ENCODE peak calls at places on chromosomes 3 and 15, in nine cellular contexts. One of them, this sample, is unnamed.

GRCh38 chr3:153469162-153469561 is 307.1 kb downstream of the RAP2B start:
- DNase-seq in hepatocyte: no peak
- DNase-seq in Panc1: no peak
- DNase-seq in colonic mucosa: no peak
- DNase-seq in AG10803: no peak
- DNase-seq in CD8-positive, alpha-beta T cell: no peak
- DNase-seq in astrocyte of the cerebellum: no peak
- DNase-seq in psoas muscle: no peak
- DNase-seq in neural progenitor cell: no peak
- DNase-seq in this sample: no peak

GRCh38 chr3:195551381-195551978 is 8.4 kb upstream of the PPP1R2 start:
- DNase-seq in hepatocyte: no peak
- DNase-seq in Panc1: no peak
- DNase-seq in colonic mucosa: peak; percentile 54
- DNase-seq in AG10803: no peak
- DNase-seq in CD8-positive, alpha-beta T cell: no peak
- DNase-seq in astrocyte of the cerebellum: no peak
- DNase-seq in psoas muscle: no peak
- DNase-seq in neural progenitor cell: no peak
- DNase-seq in this sample: no peak

GRCh38 chr15:48400086-48400485 is 68.9 kb downstream of the DUT start:
- DNase-seq in hepatocyte: no peak
- DNase-seq in Panc1: no peak
- DNase-seq in colonic mucosa: no peak
- DNase-seq in AG10803: peak; percentile 90
- DNase-seq in CD8-positive, alpha-beta T cell: no peak
- DNase-seq in astrocyte of the cerebellum: no peak
- DNase-seq in psoas muscle: no peak
- DNase-seq in neural progenitor cell: no peak
- DNase-seq in this sample: no peak

GRCh38 chr15:68310811-68311463 is 33.4 kb downstream of the FEM1B start:
- DNase-seq in hepatocyte: no peak
- DNase-seq in Panc1: no peak
- DNase-seq in colonic mucosa: peak; percentile 9
- DNase-seq in AG10803: no peak
- DNase-seq in CD8-positive, alpha-beta T cell: no peak
- DNase-seq in astrocyte of the cerebellum: no peak
- DNase-seq in psoas muscle: no peak
- DNase-seq in neural progenitor cell: no peak
- DNase-seq in this sample: no peak

GRCh38 chr15:81106560-81106959 is 27.5 kb upstream of the CFAP161 start:
- DNase-seq in hepatocyte: peak; percentile 70
- DNase-seq in Panc1: peak; percentile 60
- DNase-seq in colonic mucosa: peak; percentile 45
- DNase-seq in AG10803: peak; percentile 88
- DNase-seq in CD8-positive, alpha-beta T cell: peak; percentile 32
- DNase-seq in astrocyte of the cerebellum: peak; percentile 55
- DNase-seq in psoas muscle: peak; percentile 28
- DNase-seq in neural progenitor cell: peak; percentile 58
- DNase-seq in this sample: peak; percentile 65

GRCh38 chr3:16311960-16312451 is 47.0 kb downstream of the OXNAD1 start:
- DNase-seq in hepatocyte: no peak
- DNase-seq in Panc1: no peak
- DNase-seq in colonic mucosa: no peak
- DNase-seq in AG10803: peak; percentile 55
- DNase-seq in CD8-positive, alpha-beta T cell: peak; percentile 61
- DNase-seq in astrocyte of the cerebellum: peak; percentile 18
- DNase-seq in psoas muscle: peak; percentile 55
- DNase-seq in neural progenitor cell: no peak
- DNase-seq in this sample: no peak

GRCh38 chr3:133841196-133841595 is 35.6 kb downstream of the SRPRB start:
- DNase-seq in hepatocyte: no peak
- DNase-seq in Panc1: no peak
- DNase-seq in colonic mucosa: no peak
- DNase-seq in AG10803: no peak
- DNase-seq in CD8-positive, alpha-beta T cell: no peak
- DNase-seq in astrocyte of the cerebellum: no peak
- DNase-seq in psoas muscle: no peak
- DNase-seq in neural progenitor cell: no peak
- DNase-seq in this sample: no peak

GRCh38 chr3:142279965-142280590 is 54.7 kb upstream of the GK5 start:
- DNase-seq in hepatocyte: peak; percentile 84
- DNase-seq in Panc1: peak; percentile 57
- DNase-seq in colonic mucosa: peak; percentile 56
- DNase-seq in AG10803: peak; percentile 82
- DNase-seq in CD8-positive, alpha-beta T cell: peak; percentile 38
- DNase-seq in astrocyte of the cerebellum: peak; percentile 40
- DNase-seq in psoas muscle: no peak
- DNase-seq in neural progenitor cell: peak; percentile 77
- DNase-seq in this sample: peak; percentile 64

GRCh38 chr3:14879161-14879888 is 60.6 kb downstream of the FGD5 start:
- DNase-seq in hepatocyte: peak; percentile 30
- DNase-seq in Panc1: no peak
- DNase-seq in colonic mucosa: peak; percentile 56
- DNase-seq in AG10803: no peak
- DNase-seq in CD8-positive, alpha-beta T cell: peak; percentile 35
- DNase-seq in astrocyte of the cerebellum: no peak
- DNase-seq in psoas muscle: peak; percentile 19
- DNase-seq in neural progenitor cell: no peak
- DNase-seq in this sample: no peak

GRCh38 chr3:137263982-137264777 is 306.4 kb downstream of the IL20RB start:
- DNase-seq in hepatocyte: peak; percentile 32
- DNase-seq in Panc1: no peak
- DNase-seq in colonic mucosa: peak; percentile 22
- DNase-seq in AG10803: no peak
- DNase-seq in CD8-positive, alpha-beta T cell: no peak
- DNase-seq in astrocyte of the cerebellum: no peak
- DNase-seq in psoas muscle: peak; percentile 21
- DNase-seq in neural progenitor cell: peak; percentile 35
- DNase-seq in this sample: no peak

GRCh38 chr15:74307827-74308642 is 59.4 kb downstream of the CYP11A1 start:
- DNase-seq in hepatocyte: peak; percentile 70
- DNase-seq in Panc1: no peak
- DNase-seq in colonic mucosa: peak; percentile 42
- DNase-seq in AG10803: peak; percentile 64
- DNase-seq in CD8-positive, alpha-beta T cell: peak; percentile 22
- DNase-seq in astrocyte of the cerebellum: peak; percentile 43
- DNase-seq in psoas muscle: no peak
- DNase-seq in neural progenitor cell: peak; percentile 87
- DNase-seq in this sample: peak; percentile 17

GRCh38 chr15:67174446-67174845 is 80.0 kb downstream of the AAGAB start:
- DNase-seq in hepatocyte: no peak
- DNase-seq in Panc1: no peak
- DNase-seq in colonic mucosa: no peak
- DNase-seq in AG10803: no peak
- DNase-seq in CD8-positive, alpha-beta T cell: no peak
- DNase-seq in astrocyte of the cerebellum: no peak
- DNase-seq in psoas muscle: no peak
- DNase-seq in neural progenitor cell: no peak
- DNase-seq in this sample: no peak

GRCh38 chr15:67173786-67174185 is 80.7 kb downstream of the AAGAB start:
- DNase-seq in hepatocyte: no peak
- DNase-seq in Panc1: no peak
- DNase-seq in colonic mucosa: no peak
- DNase-seq in AG10803: no peak
- DNase-seq in CD8-positive, alpha-beta T cell: no peak
- DNase-seq in astrocyte of the cerebellum: no peak
- DNase-seq in psoas muscle: no peak
- DNase-seq in neural progenitor cell: no peak
- DNase-seq in this sample: no peak

GRCh38 chr15:67175643-67176071 is 78.8 kb downstream of the AAGAB start:
- DNase-seq in hepatocyte: peak; percentile 55
- DNase-seq in Panc1: no peak
- DNase-seq in colonic mucosa: no peak
- DNase-seq in AG10803: peak; percentile 85
- DNase-seq in CD8-positive, alpha-beta T cell: no peak
- DNase-seq in astrocyte of the cerebellum: no peak
- DNase-seq in psoas muscle: peak; percentile 60
- DNase-seq in neural progenitor cell: no peak
- DNase-seq in this sample: peak; percentile 61

GRCh38 chr15:67176195-67176971 is 78.1 kb downstream of the AAGAB start:
- DNase-seq in hepatocyte: peak; percentile 63
- DNase-seq in Panc1: no peak
- DNase-seq in colonic mucosa: no peak
- DNase-seq in AG10803: no peak
- DNase-seq in CD8-positive, alpha-beta T cell: no peak
- DNase-seq in astrocyte of the cerebellum: no peak
- DNase-seq in psoas muscle: peak; percentile 60
- DNase-seq in neural progenitor cell: peak; percentile 57
- DNase-seq in this sample: no peak

DNA sequence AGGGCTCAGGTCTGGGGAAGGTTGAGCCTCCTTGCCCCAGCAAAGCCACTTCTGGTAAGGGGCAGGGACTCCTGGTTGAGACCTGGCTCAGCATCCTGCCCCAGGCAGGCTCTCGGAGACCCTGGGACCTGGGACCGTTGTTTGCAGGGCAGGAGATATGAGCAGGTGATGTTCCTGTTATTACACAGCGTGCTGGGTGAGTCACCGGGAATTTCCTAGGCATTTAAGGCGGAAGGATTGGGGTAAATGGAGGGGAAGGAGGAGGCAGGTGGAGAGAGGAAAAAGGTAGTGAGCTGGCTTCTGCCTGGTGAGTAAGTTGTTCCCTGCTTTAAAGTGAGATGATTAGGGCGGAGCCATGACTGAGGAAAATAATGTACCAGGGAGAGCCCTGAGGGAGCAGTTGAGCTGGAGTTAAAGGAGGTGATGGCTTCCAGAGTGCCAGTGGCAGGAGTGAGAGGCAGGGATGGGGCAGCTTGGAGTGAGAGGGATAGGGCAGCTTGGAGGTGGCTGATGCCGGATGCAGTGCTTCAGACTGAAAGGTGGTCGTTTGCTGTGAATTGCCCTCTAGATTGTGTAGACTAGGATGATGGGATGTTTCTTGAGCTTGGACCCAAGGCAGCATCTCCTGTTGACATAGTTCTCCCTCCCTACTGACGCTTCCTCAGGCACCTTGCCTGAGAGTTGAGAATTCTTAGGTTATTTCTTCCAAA is 79.4 kb downstream of the AAGAB start:
- DNase-seq in hepatocyte: peak; percentile 66
- DNase-seq in Panc1: peak; percentile 78
- DNase-seq in colonic mucosa: peak; percentile 55
- DNase-seq in AG10803: no peak
- DNase-seq in CD8-positive, alpha-beta T cell: no peak
- DNase-seq in astrocyte of the cerebellum: no peak
- DNase-seq in psoas muscle: no peak
- DNase-seq in neural progenitor cell: no peak
- DNase-seq in this sample: no peak
- H3K4me3 ChIP-seq in hepatocyte: no peak overlapping the region
- H3K4me3 ChIP-seq in Panc1: no peak overlapping the region
- H3K4me3 ChIP-seq in colonic mucosa: no peak overlapping the region
- H3K4me3 ChIP-seq in AG10803: no peak overlapping the region
- H3K4me3 ChIP-seq in CD8-positive, alpha-beta T cell: no peak overlapping the region
- H3K4me3 ChIP-seq in astrocyte of the cerebellum: no peak overlapping the region
- H3K4me3 ChIP-seq in psoas muscle: no peak overlapping the region
- H3K4me3 ChIP-seq in neural progenitor cell: no peak overlapping the region
- H3K4me3 ChIP-seq in this sample: no peak overlapping the region

GRCh38 chr3:144585408-144585807 is 613.8 kb downstream of the DIPK2A start:
- DNase-seq in hepatocyte: no peak
- DNase-seq in Panc1: no peak
- DNase-seq in colonic mucosa: no peak
- DNase-seq in AG10803: no peak
- DNase-seq in CD8-positive, alpha-beta T cell: no peak
- DNase-seq in astrocyte of the cerebellum: no peak
- DNase-seq in psoas muscle: no peak
- DNase-seq in neural progenitor cell: peak; percentile 2
- DNase-seq in this sample: no peak
- TF ChIP-seq CTCF in hepatocyte: no peak
- TF ChIP-seq CTCF in Panc1: no peak
- TF ChIP-seq CTCF in colonic mucosa: no peak
- TF ChIP-seq CTCF in AG10803: no peak
- TF ChIP-seq CTCF in CD8-positive, alpha-beta T cell: no peak
- TF ChIP-seq CTCF in astrocyte of the cerebellum: no peak
- TF ChIP-seq CTCF in psoas muscle: no peak
- TF ChIP-seq CTCF in neural progenitor cell: no peak
- TF ChIP-seq CTCF in this sample: no peak

DNA sequence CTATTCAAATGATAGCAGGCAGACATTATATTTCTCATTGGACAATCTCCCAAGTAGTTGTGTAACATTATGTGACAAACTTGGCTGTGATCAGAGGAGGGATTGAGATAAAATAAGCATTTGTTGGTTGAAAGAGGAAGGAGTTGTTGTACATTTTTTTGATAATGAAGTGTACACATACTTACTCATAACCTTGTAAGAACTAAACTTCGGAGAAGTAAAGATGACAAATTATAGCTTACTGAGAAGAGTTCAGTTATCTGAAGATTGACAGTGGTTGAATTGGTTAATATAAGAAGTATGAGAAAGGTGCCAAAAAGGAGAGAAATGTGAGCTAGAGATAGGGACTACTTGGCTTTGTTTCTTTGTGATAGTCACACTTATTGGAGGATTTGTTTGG is 32.6 kb downstream of the STT3B start:
- DNase-seq in hepatocyte: no peak
- DNase-seq in Panc1: no peak
- DNase-seq in colonic mucosa: no peak
- DNase-seq in AG10803: no peak
- DNase-seq in CD8-positive, alpha-beta T cell: no peak
- DNase-seq in astrocyte of the cerebellum: no peak
- DNase-seq in psoas muscle: no peak
- DNase-seq in neural progenitor cell: no peak
- DNase-seq in this sample: no peak
- H3K4me3 ChIP-seq in hepatocyte: no peak overlapping the region
- H3K4me3 ChIP-seq in Panc1: no peak overlapping the region
- H3K4me3 ChIP-seq in colonic mucosa: no peak overlapping the region
- H3K4me3 ChIP-seq in AG10803: no peak overlapping the region
- H3K4me3 ChIP-seq in CD8-positive, alpha-beta T cell: no peak overlapping the region
- H3K4me3 ChIP-seq in astrocyte of the cerebellum: no peak overlapping the region
- H3K4me3 ChIP-seq in psoas muscle: no peak overlapping the region
- H3K4me3 ChIP-seq in neural progenitor cell: no peak overlapping the region
- H3K4me3 ChIP-seq in this sample: no peak overlapping the region

DNA sequence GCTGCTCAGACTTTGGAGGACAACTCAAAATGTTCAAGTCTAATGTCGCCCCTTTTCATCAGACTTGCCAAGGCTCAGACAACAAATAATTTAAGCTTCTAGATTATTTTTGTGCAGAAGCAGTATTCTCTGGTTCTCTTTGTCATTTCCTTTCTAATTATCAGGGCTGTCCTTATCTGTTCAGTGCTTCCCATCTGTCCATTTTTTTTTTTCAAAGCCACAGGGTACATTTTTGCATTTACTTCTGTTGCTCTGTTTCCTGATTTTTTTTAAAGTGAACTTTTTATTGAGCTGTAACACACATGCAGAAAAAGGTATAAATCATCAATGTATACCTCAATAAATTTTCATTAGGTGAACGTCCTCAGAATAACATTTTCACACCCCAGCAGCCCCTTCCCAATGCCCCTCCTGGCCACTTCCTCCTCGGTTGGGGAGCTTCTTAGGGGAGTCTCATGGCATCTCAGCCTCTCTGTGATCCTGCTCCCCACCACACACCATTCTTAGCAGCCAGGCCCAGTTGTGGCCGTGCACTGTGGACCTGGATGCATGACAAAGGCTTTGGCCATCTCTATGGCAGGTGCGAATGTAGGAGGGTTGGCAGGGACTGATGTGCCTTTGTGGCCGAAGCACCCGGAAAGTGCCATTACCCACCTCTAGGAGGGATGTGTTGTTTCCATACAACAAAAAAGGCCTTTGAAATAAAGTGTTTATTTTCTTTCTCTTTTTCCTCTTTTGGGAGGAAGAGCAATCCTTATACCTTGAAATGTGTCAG is 303.5 kb upstream of the LRRFIP2 start:
- DNase-seq in hepatocyte: no peak
- DNase-seq in Panc1: no peak
- DNase-seq in colonic mucosa: no peak
- DNase-seq in AG10803: no peak
- DNase-seq in CD8-positive, alpha-beta T cell: no peak
- DNase-seq in astrocyte of the cerebellum: no peak
- DNase-seq in psoas muscle: no peak
- DNase-seq in neural progenitor cell: no peak
- DNase-seq in this sample: no peak
- TF ChIP-seq CTCF in hepatocyte: no peak
- TF ChIP-seq CTCF in Panc1: no peak
- TF ChIP-seq CTCF in colonic mucosa: no peak
- TF ChIP-seq CTCF in AG10803: no peak
- TF ChIP-seq CTCF in CD8-positive, alpha-beta T cell: no peak
- TF ChIP-seq CTCF in astrocyte of the cerebellum: no peak
- TF ChIP-seq CTCF in psoas muscle: no peak
- TF ChIP-seq CTCF in neural progenitor cell: no peak
- TF ChIP-seq CTCF in this sample: no peak

This sample was measured in AG09309.